ENCODE peak calls at places on chromosomes 11 and 22, in seven cellular contexts. U is DMS153; E is heart right ventricle; H is AG08396; K is uterus; V is NCI-H1105 treated with DMSO at 0.1 percent for 48 hours; J is stimulated activated CD4-positive, alpha-beta T cell treated with anti-CD3 and anti-CD28 coated beads, Interleukin-15, amount 100 ng/mL, for 1 hour. W is an unnamed sample.

GRCh38 chr11:2892215-2893020 is 6.8 kb upstream of the CDKN1C start:
- DNase-seq in E (peak; percentile 57), V (peak; percentile 73), H (peak; percentile 87), K (peak; percentile 66), J (peak; percentile 37), U (peak; percentile 79), W (peak; percentile 79)

GRCh38 chr22:28051787-28052356 is 132.8 kb upstream of the PITPNB start:
- DNase-seq in J (no peak), K (peak; percentile 77), V (peak; percentile 39), E (peak; percentile 81), U (peak; percentile 13), H (peak; percentile 62), W (no peak)

GRCh38 chr11:1864831-1865665 is 12.2 kb downstream of the LSP1 start:
- DNase-seq in E (peak; percentile 61), U (peak; percentile 5), K (peak; percentile 48), V (no peak), J (no peak), H (no peak), W (no peak)

GRCh38 chr11:113113801-113114451 is 152.7 kb downstream of the NCAM1 start:
- DNase-seq in H (no peak), J (no peak), E (no peak), K (no peak), V (no peak), U (no peak), W (no peak)

GRCh38 chr22:45577746-45578523 is 75.3 kb downstream of the FBLN1 start:
- DNase-seq in U (peak; percentile 81), K (peak; percentile 74), E (peak; percentile 86), V (peak; percentile 80), J (peak; percentile 45), H (peak; percentile 81), W (peak; percentile 55)

GRCh38 chr22:45216133-45217003 is 24.3 kb downstream of the KIAA0930 start:
- DNase-seq in U (no peak), E (peak; percentile 7), J (no peak), K (no peak), V (no peak), H (peak; percentile 52), W (no peak)

GRCh38 chr11:125932301-125932700 is 13.5 kb upstream of the VSIG10L2 start:
- DNase-seq in V (no peak), E (no peak), U (no peak), K (no peak), H (no peak), J (no peak), W (no peak)

GRCh38 chr11:114610984-114611944 is 15.7 kb upstream of the NXPE4 start:
- DNase-seq in V (peak; percentile 7), U (no peak), H (no peak), J (no peak), K (no peak), E (no peak), W (no peak)

GRCh38 chr22:49853981-49854791 is 542 bp downstream of the ZBED4 start:
- DNase-seq in K (no peak), E (peak; percentile 40), V (no peak), H (no peak), U (no peak), J (no peak), W (no peak)

GRCh38 chr22:38738475-38739070 is 17.2 kb downstream of the SUN2 start:
- DNase-seq in H (no peak), J (no peak), U (no peak), K (no peak), V (no peak), E (no peak), W (no peak)

GRCh38 chr11:117387992-117388765 is 60.5 kb downstream of the CEP164 start:
- DNase-seq in U (no peak), K (no peak), E (no peak), V (no peak), H (peak; percentile 68), J (no peak), W (no peak)

GRCh38 chr11:43935131-43935979 is 7.1 kb upstream of the C11orf96 start:
- DNase-seq in V (no peak), J (no peak), E (no peak), U (no peak), K (no peak), H (peak; percentile 1), W (no peak)

GRCh38 chr11:120931057-120931779 is 92.7 kb upstream of the TBCEL start:
- DNase-seq in U (peak; percentile 3), E (no peak), J (no peak), H (no peak), K (no peak), V (no peak), W (no peak)

GRCh38 chr11:117121176-117121575 is 22.9 kb upstream of the PAFAH1B2 start:
- DNase-seq in J (no peak), H (peak; percentile 33), K (no peak), U (no peak), V (no peak), E (no peak), W (no peak)

GRCh38 chr11:78708388-78708787 is 133.7 kb upstream of the NARS2 start:
- DNase-seq in H (peak; percentile 22), E (no peak), U (no peak), K (no peak), J (no peak), V (no peak), W (peak; percentile 54)

GRCh38 chr22:33919591-33920501 is at the start of gene LARGE1:
- DNase-seq in K (peak; percentile 40), U (peak; percentile 19), E (peak; percentile 54), V (peak; percentile 47), J (no peak), H (peak; percentile 74), W (no peak)

GRCh38 chr11:132962026-132962425 is 570.3 kb downstream of the OPCML start:
- DNase-seq in J (no peak), E (no peak), U (no peak), K (no peak), V (no peak), H (peak; percentile 83), W (no peak)

GRCh38 chr22:39097098-39098020 is at the start of gene APOBEC3H:
- DNase-seq in V (peak; percentile 50), J (no peak), K (peak; percentile 35), U (no peak), E (no peak), H (no peak), W (no peak)

GRCh38 chr11:7787239-7787638 is 9.5 kb downstream of the OR5P2 start:
- DNase-seq in J (no peak), U (no peak), K (no peak), V (no peak), E (no peak), H (no peak), W (no peak)

GRCh38 chr11:82978422-82979099 is 77.0 kb downstream of the DDIAS start:
- DNase-seq in H (peak; percentile 63), U (no peak), E (no peak), J (no peak), K (no peak), V (no peak), W (peak; percentile 33)

GRCh38 chr11:27084407-27084985 is 43.9 kb downstream of the BBOX1 start:
- DNase-seq in U (no peak), H (no peak), K (no peak), E (no peak), V (no peak), J (no peak), W (no peak)

GRCh38 chr11:125132586-125132985 is 21.2 kb upstream of the TMEM218 start:
- DNase-seq in H (no peak), E (no peak), K (no peak), J (no peak), U (no peak), V (no peak), W (no peak)

GRCh38 chr11:107669156-107669740 is 42.6 kb downstream of the SLN start:
- DNase-seq in E (no peak), U (no peak), H (no peak), V (no peak), J (no peak), K (no peak), W (no peak)

GRCh38 chr11:128431931-128432330 is 155.4 kb downstream of the ETS1 start:
- DNase-seq in K (no peak), V (no peak), E (no peak), J (no peak), H (no peak), U (no peak), W (no peak)

GRCh38 chr22:22745225-22746060 is 101.0 kb downstream of the GGTLC2 start:
- DNase-seq in E (no peak), U (peak; percentile 12), H (no peak), K (no peak), J (no peak), V (no peak), W (peak; percentile 8)

GRCh38 chr11:125199915-125200314 is 35.4 kb downstream of the PKNOX2 start:
- DNase-seq in V (no peak), U (no peak), J (no peak), H (no peak), K (no peak), E (no peak), W (no peak)

GRCh38 chr11:45144126-45145082 is 2.0 kb upstream of the PRDM11 start:
- DNase-seq in K (no peak), U (no peak), H (no peak), V (no peak), E (no peak), J (no peak), W (no peak)

GRCh38 chr22:50326225-50326958 is 420 bp downstream of the DENND6B start:
- DNase-seq in J (no peak), U (no peak), H (peak; percentile 38), E (no peak), V (no peak), K (no peak), W (no peak)

GRCh38 chr11:61791737-61792309 is 576 bp downstream of the TMEM258 start:
- DNase-seq in V (peak; percentile 72), E (peak; percentile 38), J (no peak), U (peak; percentile 44), K (peak; percentile 80), H (peak; percentile 89), W (peak; percentile 66)

GRCh38 chr11:58787903-58788302 is 56.2 kb upstream of the GLYAT start:
- DNase-seq in K (no peak), V (no peak), H (no peak), E (no peak), J (no peak), U (no peak), W (peak; percentile 5)

GRCh38 chr11:786235-787083 is 3.4 kb downstream of the CEND1 start:
- DNase-seq in J (no peak), V (no peak), H (no peak), U (no peak), K (no peak), E (no peak), W (no peak)

GRCh38 chr11:86988351-86988881 is 33.2 kb upstream of the FZD4 start:
- DNase-seq in U (no peak), E (no peak), H (no peak), J (no peak), V (peak; percentile 20), K (no peak), W (no peak)

GRCh38 chr11:75267171-75267970 is 26.8 kb downstream of the TPBGL start:
- DNase-seq in V (no peak), U (no peak), H (no peak), E (no peak), J (no peak), K (peak; percentile 8), W (no peak)

GRCh38 chr11:40241524-40242037 is 1217.9 kb downstream of the LRRC4C start:
- DNase-seq in V (no peak), K (peak; percentile 17), H (no peak), J (no peak), E (no peak), U (no peak), W (no peak)

GRCh38 chr11:126433989-126434949 is 78.8 kb downstream of the ST3GAL4 start:
- DNase-seq in U (no peak), J (no peak), H (no peak), V (no peak), K (no peak), E (no peak), W (no peak)

GRCh38 chr11:71286701-71287643 is 34.6 kb upstream of the SHANK2 start:
- DNase-seq in V (no peak), K (no peak), J (no peak), E (no peak), H (peak; percentile 75), U (no peak), W (no peak)

GRCh38 chr11:69950120-69950519 is 128.0 kb upstream of the ANO1 start:
- DNase-seq in V (peak; percentile 16), J (no peak), K (no peak), H (peak; percentile 38), E (no peak), U (no peak), W (no peak)

GRCh38 chr11:14341968-14342367 is 17.0 kb downstream of the RRAS2 start:
- DNase-seq in E (no peak), U (no peak), H (no peak), J (no peak), K (no peak), V (no peak), W (no peak)

W was measured in H54.